ENCODE peak calls at places on chromosomes 3 and 15, in six cellular contexts. W, T, V, I, U and D are unnamed samples.

GRCh38 chr15:84816694-84817460 is at the start of gene ALPK3:
- DNase-seq in U (peak), T (no peak), W (peak), I (no peak), V (peak), D (peak)

GRCh38 chr3:62462790-62463186 is 89.4 kb upstream of the FEZF2 start:
- DNase-seq in U (no peak), W (no peak), I (no peak), T (no peak), V (no peak), D (no peak)

GRCh38 chr15:84668221-84668982 is 10.4 kb upstream of the NMB start:
- DNase-seq in U (no peak), W (no peak), T (no peak), V (no peak), I (no peak), D (no peak)

GRCh38 chr3:66037986-66038369 is 740 bp downstream of the MAGI1 start:
- DNase-seq in U (peak), W (peak), I (no peak), V (no peak), T (no peak), D (peak)

GRCh38 chr15:80584561-80584964 is 110.5 kb upstream of the ABHD17C start:
- DNase-seq in W (no peak), U (no peak), T (no peak), I (no peak), V (no peak), D (no peak)

GRCh38 chr3:166697495-166697894 is 682.6 kb downstream of the ZBBX start:
- DNase-seq in T (no peak), I (no peak), W (no peak), V (no peak), U (no peak), D (no peak)

GRCh38 chr3:73473578-73474448 is 150.9 kb downstream of the PDZRN3 start:
- DNase-seq in V (no peak), U (no peak), T (no peak), I (no peak), W (no peak), D (no peak)

GRCh38 chr3:185658504-185658912 is 72.4 kb downstream of the SENP2 start:
- DNase-seq in I (peak), V (no peak), T (no peak), W (no peak), U (peak), D (no peak)

GRCh38 chr3:17639257-17639656 is 103.2 kb downstream of the TBC1D5 start:
- DNase-seq in W (no peak), T (no peak), U (peak), V (no peak), I (peak), D (no peak)

GRCh38 chr3:50015918-50016317 is 72.8 kb upstream of the RBM5 start:
- DNase-seq in V (no peak), T (no peak), I (no peak), U (no peak), W (no peak), D (no peak)

GRCh38 chr15:28178727-28179126 is 79.6 kb upstream of the OCA2 start:
- DNase-seq in U (no peak), T (no peak), V (no peak), W (no peak), I (no peak), D (no peak)